ENCODE peak calls at places on chromosome 5, in eight cellular contexts. V is PC-3; G is NCI-H1417; H is cardiac muscle cell; K is stimulated activated CD8-positive, alpha-beta memory T cell treated with anti-CD3 and anti-CD28 coated beads, Interleukin-4, amount 100 ng/mL, for 48 hours; P is effector memory CD4-positive, alpha-beta T cell; A is activated CD4-positive, alpha-beta T cell treated with anti-CD3 and anti-CD28 coated beads, Interleukin-2, amount 50 U/mL, for 1 hour; M is EL. R is an unnamed sample.
A peak's percentile ranks its signal among the peaks of the same experiment; 100 is the strongest.

GRCh38 chr5:93915142-93915553 is 173.7 kb upstream of the POU5F2 start:
- DNase-seq in P (no peak), H (peak; percentile 77), K (no peak), A (no peak), G (peak; percentile 52), V (peak; percentile 77), M (peak; percentile 55), R (no peak)

GRCh38 chr5:916441-917293 is 24.0 kb downstream of the TRIP13 start:
- DNase-seq in V (no peak), P (no peak), H (no peak), A (no peak), G (no peak), K (no peak), M (no peak), R (no peak)

GRCh38 chr5:163894645-163895044 is 389.2 kb downstream of the MAT2B start:
- DNase-seq in M (peak; percentile 67), P (no peak), H (peak; percentile 54), V (peak; percentile 34), K (no peak), G (no peak), A (no peak), R (no peak)

GRCh38 chr5:77635617-77636422 is 2.7 kb downstream of the OTP start:
- DNase-seq in M (no peak), G (no peak), V (peak; percentile 44), A (no peak), H (no peak), P (no peak), K (no peak), R (no peak)

GRCh38 chr5:127564002-127564769 is 46.7 kb downstream of the PRRC1 start:
- DNase-seq in V (peak; percentile 77), G (peak; percentile 79), H (peak; percentile 79), A (peak; percentile 31), M (peak; percentile 65), K (peak; percentile 51), P (peak; percentile 33), R (peak; percentile 22)

GRCh38 chr5:107646418-107646817 is 24.3 kb downstream of the EFNA5 start:
- DNase-seq in H (no peak), V (no peak), K (no peak), M (no peak), A (no peak), G (no peak), P (no peak), R (no peak)

GRCh38 chr5:159478950-159479349 is 148.7 kb upstream of the IL12B start:
- DNase-seq in M (no peak), A (no peak), K (no peak), G (no peak), H (no peak), V (no peak), P (peak; percentile 20), R (peak; percentile 10)

GRCh38 chr5:146024034-146024433 is 81.3 kb downstream of the PLAC8L1 start:
- DNase-seq in V (no peak), A (no peak), K (no peak), H (no peak), M (no peak), G (no peak), P (no peak), R (no peak)

GRCh38 chr5:136016945-136017530 is 11.8 kb upstream of the TGFBI start:
- DNase-seq in P (no peak), G (peak; percentile 12), H (peak; percentile 81), M (peak; percentile 98), V (peak; percentile 96), K (no peak), A (no peak), R (no peak)

GRCh38 chr5:75727931-75728330 is 10.7 kb upstream of the POC5 start:
- DNase-seq in M (no peak), G (no peak), A (no peak), H (no peak), K (no peak), P (no peak), V (no peak), R (no peak)

GRCh38 chr5:122153774-122154173 is 24.4 kb downstream of the ZNF474 start:
- DNase-seq in H (no peak), G (no peak), K (no peak), V (no peak), A (no peak), P (no peak), M (no peak), R (no peak)

GRCh38 chr5:53360811-53361210 is 119.6 kb upstream of the FST start:
- DNase-seq in V (peak; percentile 88), P (no peak), A (no peak), H (peak; percentile 87), K (no peak), M (peak; percentile 96), G (no peak), R (no peak)

R was measured in NK-92 treated with Interleukin-12 subunit alpha and Interleukin-12 subunit beta, amount 100 ng/mL, for 24 hours.